ENCODE peak calls at places on chromosomes 1 and 21, in ten cellular contexts. One of them, this sample, is unnamed.

GRCh38 chr1:30523055-30524020 is 200.0 kb downstream of the MATN1 start:
- DNase-seq in C1 segment of cervical spinal cord: no peak
- DNase-seq in naive thymus-derived CD8-positive, alpha-beta T cell: no peak
- DNase-seq in AG10803: peak; percentile 94
- DNase-seq in endothelial cell: no peak
- DNase-seq in ecto neural progenitor cell: peak; percentile 36
- DNase-seq in activated CD8-positive, alpha-beta memory T cell treated with anti-CD3 and anti-CD28 coated beads, Interleukin-2, amount 50 U/mL, for 4 hours: no peak
- DNase-seq in stomach: peak; percentile 5
- DNase-seq in kidney epithelial cell: peak; percentile 89
- DNase-seq in brain microvascular endothelial cell: peak; percentile 73
- DNase-seq in this sample: peak; percentile 93

GRCh38 chr1:55277377-55278130 is 62.4 kb upstream of the USP24 start:
- DNase-seq in AG10803: peak; percentile 73
- DNase-seq in naive thymus-derived CD8-positive, alpha-beta T cell: peak; percentile 87
- DNase-seq in ecto neural progenitor cell: peak; percentile 88
- DNase-seq in endothelial cell: peak; percentile 85
- DNase-seq in activated CD8-positive, alpha-beta memory T cell treated with anti-CD3 and anti-CD28 coated beads, Interleukin-2, amount 50 U/mL, for 4 hours: peak; percentile 84
- DNase-seq in kidney epithelial cell: peak; percentile 28
- DNase-seq in stomach: peak; percentile 87
- DNase-seq in brain microvascular endothelial cell: peak; percentile 73
- DNase-seq in C1 segment of cervical spinal cord: peak; percentile 37
- DNase-seq in this sample: peak; percentile 80

GRCh38 chr1:226984521-226985238 is 44.6 kb downstream of the COQ8A start:
- DNase-seq in endothelial cell: no peak
- DNase-seq in C1 segment of cervical spinal cord: no peak
- DNase-seq in naive thymus-derived CD8-positive, alpha-beta T cell: no peak
- DNase-seq in ecto neural progenitor cell: peak; percentile 43
- DNase-seq in activated CD8-positive, alpha-beta memory T cell treated with anti-CD3 and anti-CD28 coated beads, Interleukin-2, amount 50 U/mL, for 4 hours: no peak
- DNase-seq in brain microvascular endothelial cell: no peak
- DNase-seq in stomach: no peak
- DNase-seq in kidney epithelial cell: no peak
- DNase-seq in AG10803: no peak
- DNase-seq in this sample: no peak

GRCh38 chr1:229196404-229197224 is 74.3 kb upstream of the RAB4A start:
- DNase-seq in stomach: no peak
- DNase-seq in brain microvascular endothelial cell: no peak
- DNase-seq in endothelial cell: no peak
- DNase-seq in naive thymus-derived CD8-positive, alpha-beta T cell: no peak
- DNase-seq in activated CD8-positive, alpha-beta memory T cell treated with anti-CD3 and anti-CD28 coated beads, Interleukin-2, amount 50 U/mL, for 4 hours: no peak
- DNase-seq in AG10803: peak; percentile 61
- DNase-seq in C1 segment of cervical spinal cord: no peak
- DNase-seq in kidney epithelial cell: no peak
- DNase-seq in ecto neural progenitor cell: no peak
- DNase-seq in this sample: no peak

GRCh38 chr1:151706464-151707415 is 9.9 kb downstream of the CELF3 start:
- DNase-seq in ecto neural progenitor cell: no peak
- DNase-seq in stomach: no peak
- DNase-seq in endothelial cell: no peak
- DNase-seq in activated CD8-positive, alpha-beta memory T cell treated with anti-CD3 and anti-CD28 coated beads, Interleukin-2, amount 50 U/mL, for 4 hours: no peak
- DNase-seq in kidney epithelial cell: no peak
- DNase-seq in AG10803: no peak
- DNase-seq in C1 segment of cervical spinal cord: no peak
- DNase-seq in naive thymus-derived CD8-positive, alpha-beta T cell: no peak
- DNase-seq in brain microvascular endothelial cell: no peak
- DNase-seq in this sample: no peak

GRCh38 chr1:38991638-38992449 is 768 bp downstream of the AKIRIN1 start:
- DNase-seq in stomach: peak; percentile 27
- DNase-seq in kidney epithelial cell: no peak
- DNase-seq in endothelial cell: peak; percentile 49
- DNase-seq in C1 segment of cervical spinal cord: no peak
- DNase-seq in brain microvascular endothelial cell: peak; percentile 25
- DNase-seq in AG10803: peak; percentile 25
- DNase-seq in naive thymus-derived CD8-positive, alpha-beta T cell: no peak
- DNase-seq in activated CD8-positive, alpha-beta memory T cell treated with anti-CD3 and anti-CD28 coated beads, Interleukin-2, amount 50 U/mL, for 4 hours: no peak
- DNase-seq in ecto neural progenitor cell: peak; percentile 69
- DNase-seq in this sample: peak; percentile 31

GRCh38 chr1:109237512-109237911 is 11.8 kb upstream of the CELSR2 start:
- DNase-seq in C1 segment of cervical spinal cord: no peak
- DNase-seq in activated CD8-positive, alpha-beta memory T cell treated with anti-CD3 and anti-CD28 coated beads, Interleukin-2, amount 50 U/mL, for 4 hours: no peak
- DNase-seq in kidney epithelial cell: no peak
- DNase-seq in AG10803: no peak
- DNase-seq in ecto neural progenitor cell: no peak
- DNase-seq in brain microvascular endothelial cell: no peak
- DNase-seq in endothelial cell: no peak
- DNase-seq in stomach: no peak
- DNase-seq in naive thymus-derived CD8-positive, alpha-beta T cell: no peak
- DNase-seq in this sample: no peak

GRCh38 chr1:26546819-26547218 is 17.3 kb downstream of the RPS6KA1 start:
- DNase-seq in brain microvascular endothelial cell: no peak
- DNase-seq in endothelial cell: no peak
- DNase-seq in C1 segment of cervical spinal cord: no peak
- DNase-seq in ecto neural progenitor cell: no peak
- DNase-seq in naive thymus-derived CD8-positive, alpha-beta T cell: no peak
- DNase-seq in AG10803: no peak
- DNase-seq in kidney epithelial cell: no peak
- DNase-seq in activated CD8-positive, alpha-beta memory T cell treated with anti-CD3 and anti-CD28 coated beads, Interleukin-2, amount 50 U/mL, for 4 hours: no peak
- DNase-seq in stomach: no peak
- DNase-seq in this sample: no peak

GRCh38 chr1:202017385-202018225 is 7.2 kb downstream of the ELF3 start:
- DNase-seq in stomach: peak; percentile 83
- DNase-seq in activated CD8-positive, alpha-beta memory T cell treated with anti-CD3 and anti-CD28 coated beads, Interleukin-2, amount 50 U/mL, for 4 hours: no peak
- DNase-seq in kidney epithelial cell: no peak
- DNase-seq in brain microvascular endothelial cell: no peak
- DNase-seq in endothelial cell: no peak
- DNase-seq in C1 segment of cervical spinal cord: no peak
- DNase-seq in naive thymus-derived CD8-positive, alpha-beta T cell: no peak
- DNase-seq in AG10803: no peak
- DNase-seq in ecto neural progenitor cell: no peak
- DNase-seq in this sample: no peak

GRCh38 chr1:154753426-154753825 is 116.7 kb downstream of the KCNN3 start:
- DNase-seq in brain microvascular endothelial cell: no peak
- DNase-seq in stomach: peak; percentile 9
- DNase-seq in kidney epithelial cell: no peak
- DNase-seq in ecto neural progenitor cell: no peak
- DNase-seq in C1 segment of cervical spinal cord: no peak
- DNase-seq in activated CD8-positive, alpha-beta memory T cell treated with anti-CD3 and anti-CD28 coated beads, Interleukin-2, amount 50 U/mL, for 4 hours: no peak
- DNase-seq in AG10803: no peak
- DNase-seq in endothelial cell: no peak
- DNase-seq in naive thymus-derived CD8-positive, alpha-beta T cell: no peak
- DNase-seq in this sample: no peak

GRCh38 chr1:44839561-44839960 is 3.5 kb downstream of the PTCH2 start:
- DNase-seq in AG10803: no peak
- DNase-seq in naive thymus-derived CD8-positive, alpha-beta T cell: no peak
- DNase-seq in endothelial cell: no peak
- DNase-seq in brain microvascular endothelial cell: no peak
- DNase-seq in activated CD8-positive, alpha-beta memory T cell treated with anti-CD3 and anti-CD28 coated beads, Interleukin-2, amount 50 U/mL, for 4 hours: no peak
- DNase-seq in ecto neural progenitor cell: no peak
- DNase-seq in stomach: no peak
- DNase-seq in kidney epithelial cell: no peak
- DNase-seq in C1 segment of cervical spinal cord: no peak
- DNase-seq in this sample: no peak

GRCh38 chr1:155984341-155984740 is 6.0 kb upstream of the ARHGEF2 start:
- DNase-seq in ecto neural progenitor cell: peak; percentile 48
- DNase-seq in AG10803: no peak
- DNase-seq in endothelial cell: no peak
- DNase-seq in C1 segment of cervical spinal cord: no peak
- DNase-seq in kidney epithelial cell: no peak
- DNase-seq in naive thymus-derived CD8-positive, alpha-beta T cell: no peak
- DNase-seq in stomach: no peak
- DNase-seq in brain microvascular endothelial cell: no peak
- DNase-seq in activated CD8-positive, alpha-beta memory T cell treated with anti-CD3 and anti-CD28 coated beads, Interleukin-2, amount 50 U/mL, for 4 hours: no peak
- DNase-seq in this sample: no peak

GRCh38 chr21:19507682-19508260 is 1104.2 kb upstream of the TMPRSS15 start:
- DNase-seq in endothelial cell: no peak
- DNase-seq in ecto neural progenitor cell: no peak
- DNase-seq in brain microvascular endothelial cell: no peak
- DNase-seq in kidney epithelial cell: no peak
- DNase-seq in activated CD8-positive, alpha-beta memory T cell treated with anti-CD3 and anti-CD28 coated beads, Interleukin-2, amount 50 U/mL, for 4 hours: no peak
- DNase-seq in C1 segment of cervical spinal cord: no peak
- DNase-seq in stomach: no peak
- DNase-seq in naive thymus-derived CD8-positive, alpha-beta T cell: no peak
- DNase-seq in AG10803: no peak
- DNase-seq in this sample: no peak

GRCh38 chr21:29606613-29607012 is 307.9 kb downstream of the BACH1 start:
- DNase-seq in ecto neural progenitor cell: no peak
- DNase-seq in AG10803: no peak
- DNase-seq in activated CD8-positive, alpha-beta memory T cell treated with anti-CD3 and anti-CD28 coated beads, Interleukin-2, amount 50 U/mL, for 4 hours: no peak
- DNase-seq in C1 segment of cervical spinal cord: no peak
- DNase-seq in endothelial cell: no peak
- DNase-seq in kidney epithelial cell: no peak
- DNase-seq in naive thymus-derived CD8-positive, alpha-beta T cell: no peak
- DNase-seq in brain microvascular endothelial cell: no peak
- DNase-seq in stomach: no peak
- DNase-seq in this sample: no peak

GRCh38 chr1:61076728-61077675 is 5.4 kb upstream of the NFIA start:
- DNase-seq in stomach: peak; percentile 87
- DNase-seq in kidney epithelial cell: peak; percentile 68
- DNase-seq in endothelial cell: peak; percentile 80
- DNase-seq in brain microvascular endothelial cell: peak; percentile 89
- DNase-seq in AG10803: peak; percentile 83
- DNase-seq in naive thymus-derived CD8-positive, alpha-beta T cell: peak; percentile 95
- DNase-seq in activated CD8-positive, alpha-beta memory T cell treated with anti-CD3 and anti-CD28 coated beads, Interleukin-2, amount 50 U/mL, for 4 hours: peak; percentile 74
- DNase-seq in C1 segment of cervical spinal cord: peak; percentile 79
- DNase-seq in ecto neural progenitor cell: peak; percentile 93
- DNase-seq in this sample: peak; percentile 81

GRCh38 chr1:6180215-6180577 is at the start of gene CHD5:
- DNase-seq in activated CD8-positive, alpha-beta memory T cell treated with anti-CD3 and anti-CD28 coated beads, Interleukin-2, amount 50 U/mL, for 4 hours: no peak
- DNase-seq in kidney epithelial cell: no peak
- DNase-seq in ecto neural progenitor cell: no peak
- DNase-seq in stomach: no peak
- DNase-seq in AG10803: no peak
- DNase-seq in brain microvascular endothelial cell: no peak
- DNase-seq in endothelial cell: no peak
- DNase-seq in naive thymus-derived CD8-positive, alpha-beta T cell: no peak
- DNase-seq in C1 segment of cervical spinal cord: no peak
- DNase-seq in this sample: no peak

GRCh38 chr1:8667869-8668595 is 149.4 kb downstream of the RERE start:
- DNase-seq in activated CD8-positive, alpha-beta memory T cell treated with anti-CD3 and anti-CD28 coated beads, Interleukin-2, amount 50 U/mL, for 4 hours: no peak
- DNase-seq in stomach: no peak
- DNase-seq in ecto neural progenitor cell: no peak
- DNase-seq in AG10803: peak; percentile 59
- DNase-seq in brain microvascular endothelial cell: no peak
- DNase-seq in endothelial cell: no peak
- DNase-seq in C1 segment of cervical spinal cord: no peak
- DNase-seq in kidney epithelial cell: no peak
- DNase-seq in naive thymus-derived CD8-positive, alpha-beta T cell: no peak
- DNase-seq in this sample: peak; percentile 56

GRCh38 chr1:238052496-238053266 is 162.0 kb upstream of the ZP4 start:
- DNase-seq in brain microvascular endothelial cell: no peak
- DNase-seq in activated CD8-positive, alpha-beta memory T cell treated with anti-CD3 and anti-CD28 coated beads, Interleukin-2, amount 50 U/mL, for 4 hours: no peak
- DNase-seq in kidney epithelial cell: no peak
- DNase-seq in naive thymus-derived CD8-positive, alpha-beta T cell: no peak
- DNase-seq in AG10803: no peak
- DNase-seq in endothelial cell: no peak
- DNase-seq in stomach: no peak
- DNase-seq in C1 segment of cervical spinal cord: no peak
- DNase-seq in ecto neural progenitor cell: no peak
- DNase-seq in this sample: peak; percentile 36

GRCh38 chr1:233679598-233679997 is 65.7 kb downstream of the KCNK1 start:
- DNase-seq in brain microvascular endothelial cell: no peak
- DNase-seq in naive thymus-derived CD8-positive, alpha-beta T cell: no peak
- DNase-seq in AG10803: no peak
- DNase-seq in C1 segment of cervical spinal cord: no peak
- DNase-seq in ecto neural progenitor cell: no peak
- DNase-seq in activated CD8-positive, alpha-beta memory T cell treated with anti-CD3 and anti-CD28 coated beads, Interleukin-2, amount 50 U/mL, for 4 hours: no peak
- DNase-seq in endothelial cell: no peak
- DNase-seq in stomach: no peak
- DNase-seq in kidney epithelial cell: no peak
- DNase-seq in this sample: no peak

GRCh38 chr1:107914144-107914543 is 50.8 kb downstream of the VAV3 start:
- DNase-seq in activated CD8-positive, alpha-beta memory T cell treated with anti-CD3 and anti-CD28 coated beads, Interleukin-2, amount 50 U/mL, for 4 hours: no peak
- DNase-seq in ecto neural progenitor cell: no peak
- DNase-seq in brain microvascular endothelial cell: no peak
- DNase-seq in endothelial cell: no peak
- DNase-seq in stomach: peak; percentile 50
- DNase-seq in C1 segment of cervical spinal cord: no peak
- DNase-seq in naive thymus-derived CD8-positive, alpha-beta T cell: no peak
- DNase-seq in AG10803: no peak
- DNase-seq in kidney epithelial cell: no peak
- DNase-seq in this sample: no peak

GRCh38 chr21:41361786-41362604 is at the start of gene MX2:
- DNase-seq in brain microvascular endothelial cell: peak; percentile 40
- DNase-seq in ecto neural progenitor cell: no peak
- DNase-seq in stomach: peak; percentile 66
- DNase-seq in C1 segment of cervical spinal cord: no peak
- DNase-seq in endothelial cell: no peak
- DNase-seq in activated CD8-positive, alpha-beta memory T cell treated with anti-CD3 and anti-CD28 coated beads, Interleukin-2, amount 50 U/mL, for 4 hours: peak; percentile 75
- DNase-seq in naive thymus-derived CD8-positive, alpha-beta T cell: peak; percentile 94
- DNase-seq in AG10803: peak; percentile 92
- DNase-seq in kidney epithelial cell: no peak
- DNase-seq in this sample: peak; percentile 88

GRCh38 chr1:156813750-156814570 is 2.7 kb downstream of the SH2D2A start:
- DNase-seq in endothelial cell: peak; percentile 64
- DNase-seq in C1 segment of cervical spinal cord: no peak
- DNase-seq in stomach: peak; percentile 72
- DNase-seq in ecto neural progenitor cell: peak; percentile 79
- DNase-seq in activated CD8-positive, alpha-beta memory T cell treated with anti-CD3 and anti-CD28 coated beads, Interleukin-2, amount 50 U/mL, for 4 hours: peak; percentile 85
- DNase-seq in AG10803: peak; percentile 47
- DNase-seq in brain microvascular endothelial cell: no peak
- DNase-seq in kidney epithelial cell: no peak
- DNase-seq in naive thymus-derived CD8-positive, alpha-beta T cell: peak; percentile 86
- DNase-seq in this sample: peak; percentile 64

GRCh38 chr1:86714159-86714558 is 9.8 kb downstream of the SH3GLB1 start:
- DNase-seq in activated CD8-positive, alpha-beta memory T cell treated with anti-CD3 and anti-CD28 coated beads, Interleukin-2, amount 50 U/mL, for 4 hours: no peak
- DNase-seq in AG10803: peak; percentile 25
- DNase-seq in kidney epithelial cell: no peak
- DNase-seq in endothelial cell: no peak
- DNase-seq in brain microvascular endothelial cell: no peak
- DNase-seq in stomach: no peak
- DNase-seq in ecto neural progenitor cell: no peak
- DNase-seq in C1 segment of cervical spinal cord: no peak
- DNase-seq in naive thymus-derived CD8-positive, alpha-beta T cell: no peak
- DNase-seq in this sample: peak; percentile 18

GRCh38 chr1:58781541-58782307 is 2.1 kb downstream of the JUN start:
- DNase-seq in naive thymus-derived CD8-positive, alpha-beta T cell: peak; percentile 75
- DNase-seq in activated CD8-positive, alpha-beta memory T cell treated with anti-CD3 and anti-CD28 coated beads, Interleukin-2, amount 50 U/mL, for 4 hours: peak; percentile 40
- DNase-seq in brain microvascular endothelial cell: no peak
- DNase-seq in C1 segment of cervical spinal cord: peak; percentile 62
- DNase-seq in kidney epithelial cell: no peak
- DNase-seq in AG10803: peak; percentile 69
- DNase-seq in ecto neural progenitor cell: peak; percentile 52
- DNase-seq in endothelial cell: peak; percentile 58
- DNase-seq in stomach: peak; percentile 66
- DNase-seq in this sample: peak; percentile 84

GRCh38 chr1:57424231-57425027 is 569 bp upstream of the DAB1 start:
- DNase-seq in naive thymus-derived CD8-positive, alpha-beta T cell: no peak
- DNase-seq in kidney epithelial cell: no peak
- DNase-seq in stomach: peak; percentile 31
- DNase-seq in activated CD8-positive, alpha-beta memory T cell treated with anti-CD3 and anti-CD28 coated beads, Interleukin-2, amount 50 U/mL, for 4 hours: no peak
- DNase-seq in endothelial cell: peak; percentile 86
- DNase-seq in C1 segment of cervical spinal cord: peak; percentile 34
- DNase-seq in AG10803: peak; percentile 42
- DNase-seq in brain microvascular endothelial cell: peak; percentile 15
- DNase-seq in ecto neural progenitor cell: peak; percentile 82
- DNase-seq in this sample: peak; percentile 32

GRCh38 chr1:110902820-110903463 is 30.0 kb downstream of the CD53 start:
- DNase-seq in C1 segment of cervical spinal cord: no peak
- DNase-seq in kidney epithelial cell: no peak
- DNase-seq in endothelial cell: no peak
- DNase-seq in ecto neural progenitor cell: no peak
- DNase-seq in brain microvascular endothelial cell: no peak
- DNase-seq in AG10803: no peak
- DNase-seq in stomach: no peak
- DNase-seq in naive thymus-derived CD8-positive, alpha-beta T cell: no peak
- DNase-seq in activated CD8-positive, alpha-beta memory T cell treated with anti-CD3 and anti-CD28 coated beads, Interleukin-2, amount 50 U/mL, for 4 hours: no peak
- DNase-seq in this sample: no peak

GRCh38 chr1:113242481-113242880 is 147.8 kb upstream of the MAGI3 start:
- DNase-seq in naive thymus-derived CD8-positive, alpha-beta T cell: no peak
- DNase-seq in ecto neural progenitor cell: no peak
- DNase-seq in activated CD8-positive, alpha-beta memory T cell treated with anti-CD3 and anti-CD28 coated beads, Interleukin-2, amount 50 U/mL, for 4 hours: no peak
- DNase-seq in AG10803: no peak
- DNase-seq in endothelial cell: no peak
- DNase-seq in stomach: peak; percentile 55
- DNase-seq in kidney epithelial cell: no peak
- DNase-seq in brain microvascular endothelial cell: no peak
- DNase-seq in C1 segment of cervical spinal cord: no peak
- DNase-seq in this sample: no peak

GRCh38 chr1:75233302-75233929 is 99.2 kb downstream of the LHX8 start:
- DNase-seq in endothelial cell: peak; percentile 9
- DNase-seq in brain microvascular endothelial cell: peak; percentile 8
- DNase-seq in activated CD8-positive, alpha-beta memory T cell treated with anti-CD3 and anti-CD28 coated beads, Interleukin-2, amount 50 U/mL, for 4 hours: no peak
- DNase-seq in stomach: no peak
- DNase-seq in AG10803: peak; percentile 15
- DNase-seq in kidney epithelial cell: no peak
- DNase-seq in naive thymus-derived CD8-positive, alpha-beta T cell: no peak
- DNase-seq in ecto neural progenitor cell: no peak
- DNase-seq in C1 segment of cervical spinal cord: no peak
- DNase-seq in this sample: peak; percentile 4

This sample was measured in fibroblast of lung.